ENCODE peak calls at places on chromosomes 1 and 21, in ten cellular contexts. U, Z, Q, L, D, B, E, P, F and T are unnamed samples.

GRCh38 chr21:29477347-29477746 is 178.6 kb downstream of the BACH1 start:
- DNase-seq in U (no peak), Z (no peak), Q (no peak), L (no peak), D (peak; percentile 16), B (no peak), E (peak; percentile 0), P (no peak), F (no peak), T (no peak)

GRCh38 chr1:31523769-31524168 is 52.5 kb upstream of the TINAGL1 start:
- DNase-seq in U (no peak), Z (peak; percentile 35), Q (no peak), L (no peak), D (no peak), B (no peak), E (no peak), P (peak; percentile 35), F (no peak), T (no peak)

GRCh38 chr21:17612023-17612564 is 607 bp downstream of the BTG3 start:
- DNase-seq in U (peak; percentile 41), Z (peak; percentile 57), Q (peak; percentile 19), L (peak; percentile 71), D (no peak), B (no peak), E (peak; percentile 36), P (peak; percentile 23), F (no peak), T (peak; percentile 33)

GRCh38 chr1:204704794-204705492 is 19.4 kb upstream of the LRRN2 start:
- DNase-seq in U (no peak), Z (no peak), Q (no peak), L (no peak), D (no peak), B (no peak), E (no peak), P (no peak), F (no peak), T (no peak)

GRCh38 chr1:92623187-92623778 is 136.6 kb upstream of the GFI1 start:
- DNase-seq in U (peak; percentile 37), Z (peak; percentile 52), Q (no peak), L (no peak), D (peak; percentile 20), B (no peak), E (peak; percentile 3), P (no peak), F (no peak), T (no peak)

GRCh38 chr1:108502624-108503023 is 52.5 kb downstream of the NBPF6 start:
- DNase-seq in U (no peak), Z (peak; percentile 55), Q (no peak), L (no peak), D (peak; percentile 15), B (no peak), E (peak; percentile 59), P (no peak), F (no peak), T (no peak)

GRCh38 chr1:28632560-28632959 is 10.3 kb downstream of the TAF12 start:
- DNase-seq in U (no peak), Z (no peak), Q (no peak), L (no peak), D (no peak), B (no peak), E (no peak), P (no peak), F (no peak), T (no peak)

GRCh38 chr1:155909894-155910293 is 1.3 kb downstream of the RIT1 start:
- DNase-seq in U (peak; percentile 29), Z (peak; percentile 58), Q (no peak), L (no peak), D (peak; percentile 36), B (no peak), E (peak; percentile 48), P (no peak), F (no peak), T (no peak)

GRCh38 chr21:45534591-45535331 is 7.5 kb downstream of the SLC19A1 start:
- DNase-seq in U (no peak), Z (no peak), Q (no peak), L (peak; percentile 51), D (no peak), B (no peak), E (no peak), P (no peak), F (no peak), T (no peak)

GRCh38 chr1:115469703-115470476 is 131.8 kb upstream of the NGF start:
- DNase-seq in U (peak; percentile 58), Z (peak; percentile 90), Q (peak; percentile 4), L (peak; percentile 95), D (peak; percentile 50), B (no peak), E (peak; percentile 71), P (peak; percentile 40), F (peak; percentile 59), T (peak; percentile 68)

GRCh38 chr1:43447891-43448708 is 5.6 kb downstream of the HYI start:
- DNase-seq in U (no peak), Z (no peak), Q (no peak), L (peak; percentile 35), D (no peak), B (no peak), E (no peak), P (no peak), F (no peak), T (no peak)

GRCh38 chr1:10773851-10774614 is 22.4 kb downstream of the CASZ1 start:
- DNase-seq in U (no peak), Z (no peak), Q (no peak), L (no peak), D (no peak), B (no peak), E (no peak), P (no peak), F (no peak), T (no peak)

GRCh38 chr1:113949007-113949406 is 19.9 kb downstream of the HIPK1 start:
- DNase-seq in U (no peak), Z (peak; percentile 49), Q (no peak), L (no peak), D (no peak), B (no peak), E (no peak), P (peak; percentile 34), F (no peak), T (no peak)

GRCh38 chr1:160366731-160367515 is at the start of gene NHLH1:
- DNase-seq in U (no peak), Z (no peak), Q (no peak), L (no peak), D (no peak), B (no peak), E (no peak), P (no peak), F (no peak), T (no peak)

GRCh38 chr1:47192458-47193384 is 2.9 kb upstream of the PDZK1IP1 start:
- DNase-seq in U (peak; percentile 62), Z (peak; percentile 71), Q (peak; percentile 53), L (peak; percentile 96), D (peak; percentile 58), B (peak; percentile 7), E (peak; percentile 22), P (peak; percentile 91), F (peak; percentile 59), T (peak; percentile 87)

GRCh38 chr1:100265562-100265930 is 470 bp upstream of the RTCA start:
- DNase-seq in U (no peak), Z (peak; percentile 52), Q (no peak), L (no peak), D (no peak), B (no peak), E (peak; percentile 60), P (no peak), F (no peak), T (peak; percentile 8)

GRCh38 chr1:93735722-93736121 is 54.1 kb upstream of the BCAR3 start:
- DNase-seq in U (no peak), Z (peak; percentile 93), Q (no peak), L (no peak), D (peak; percentile 83), B (peak; percentile 66), E (peak; percentile 93), P (no peak), F (no peak), T (no peak)